ENCODE peak calls at places on chromosome 4, in six cellular contexts. N is NCI-H2171 treated with DMSO at 0.1 percent for 48 hours, G is NCI-H1092 treated with DMSO at 0.1 percent for 48 hours, D is ACHN, X is HCEC 1CT, A is fibroblast of lung. P is an unnamed sample.

GRCh38 chr4:109658871-109659410 is 44.3 kb downstream of the CASP6 start:
- DNase-seq in X (no peak), G (no peak), N (no peak), A (no peak), D (no peak), P (no peak)

GRCh38 chr4:1663549-1663948 is 20.6 kb downstream of the FAM53A start:
- DNase-seq in N (no peak), A (no peak), D (no peak), G (no peak), X (no peak), P (no peak)

GRCh38 chr4:89123418-89123817 is 12.1 kb downstream of the TIGD2 start:
- DNase-seq in G (no peak), A (peak; percentile 51), X (no peak), D (no peak), N (no peak), P (no peak)

GRCh38 chr4:91114386-91114785 is 987.2 kb downstream of the CCSER1 start:
- DNase-seq in A (no peak), D (no peak), X (no peak), G (no peak), N (no peak), P (no peak)

GRCh38 chr4:87851332-87851731 is 18.6 kb downstream of the MEPE start:
- DNase-seq in G (no peak), X (no peak), N (no peak), D (no peak), A (no peak), P (no peak)

GRCh38 chr4:111027526-111027925 is 404.6 kb upstream of the PITX2 start:
- DNase-seq in G (no peak), A (peak; percentile 87), N (no peak), D (no peak), X (no peak), P (peak; percentile 87)

GRCh38 chr4:109939153-109939552 is 26.5 kb downstream of the EGF start:
- DNase-seq in D (no peak), G (no peak), A (no peak), N (no peak), X (no peak), P (no peak)

GRCh38 chr4:169283114-169283509 is 12.4 kb upstream of the SH3RF1 start:
- DNase-seq in N (no peak), D (peak; percentile 9), G (no peak), A (peak; percentile 98), X (peak; percentile 73), P (peak; percentile 92)

GRCh38 chr4:40564815-40565505 is 64.7 kb downstream of the RBM47 start:
- DNase-seq in A (no peak), N (peak; percentile 67), D (no peak), G (no peak), X (no peak), P (no peak)

GRCh38 chr4:145870155-145871020 is 68.2 kb downstream of the ZNF827 start:
- DNase-seq in N (no peak), X (no peak), A (no peak), G (no peak), D (peak; percentile 6), P (no peak)

GRCh38 chr4:140642674-140643437 is 74.1 kb upstream of the UCP1 start:
- DNase-seq in D (no peak), N (no peak), X (no peak), A (no peak), G (no peak), P (no peak)

GRCh38 chr4:10006236-10006603 is 15.1 kb downstream of the SLC2A9 start:
- DNase-seq in D (peak; percentile 58), X (no peak), G (peak; percentile 39), A (peak; percentile 23), N (no peak), P (peak; percentile 32)

GRCh38 chr4:8079031-8079885 is 79.4 kb downstream of the ABLIM2 start:
- DNase-seq in N (no peak), D (no peak), G (no peak), X (no peak), A (peak; percentile 45), P (no peak)

GRCh38 chr4:166594326-166594946 is 639.9 kb downstream of the SPOCK3 start:
- DNase-seq in D (peak; percentile 55), X (peak; percentile 26), A (peak; percentile 43), G (peak; percentile 62), N (no peak), P (peak; percentile 50)

GRCh38 chr4:150384249-150384648 is 197.7 kb upstream of the MAB21L2 start:
- DNase-seq in G (no peak), N (no peak), X (no peak), A (no peak), D (no peak), P (no peak)

GRCh38 chr4:154973636-154974035 is 192.6 kb downstream of the RBM46 start:
- DNase-seq in X (no peak), G (no peak), N (no peak), D (no peak), A (no peak), P (no peak)

GRCh38 chr4:89708903-89709361 is 128.0 kb downstream of the SNCA start:
- DNase-seq in G (no peak), D (no peak), X (no peak), A (peak; percentile 66), N (no peak), P (no peak)

GRCh38 chr4:8105303-8106100 is 53.1 kb downstream of the ABLIM2 start:
- DNase-seq in G (peak; percentile 54), N (no peak), D (no peak), A (no peak), X (no peak), P (no peak)

GRCh38 chr4:124334119-124334518 is 378.4 kb downstream of the ANKRD50 start:
- DNase-seq in A (peak; percentile 77), X (peak; percentile 74), G (peak; percentile 56), D (peak; percentile 80), N (peak; percentile 39), P (peak; percentile 82)

GRCh38 chr4:14446311-14446710 is 556.0 kb upstream of the CPEB2 start:
- DNase-seq in N (no peak), X (peak; percentile 82), G (no peak), A (peak; percentile 24), D (no peak), P (no peak)

GRCh38 chr4:147578611-147579010 is 38.6 kb upstream of the TMEM184C start:
- DNase-seq in D (no peak), A (no peak), X (no peak), N (no peak), G (no peak), P (no peak)

GRCh38 chr4:122583906-122584305 is 37.0 kb downstream of the IL21 start:
- DNase-seq in N (no peak), G (no peak), X (peak; percentile 8), A (no peak), D (no peak), P (peak; percentile 41)

GRCh38 chr4:157664726-157665125 is 444.2 kb downstream of the GRIA2 start:
- DNase-seq in N (no peak), A (peak; percentile 74), D (peak; percentile 57), G (no peak), X (peak; percentile 67), P (peak; percentile 20)

GRCh38 chr4:80243274-80244018 is 23.0 kb upstream of the FGF5 start:
- DNase-seq in X (no peak), A (no peak), G (peak; percentile 47), D (no peak), N (peak; percentile 83), P (no peak)